ENCODE peak calls at places on chromosomes 7 and 10, in nine cellular contexts. R is AG04450; N is islet precursor cell; Q is HS-5; Z is NCI-H2081; D is sciatic nerve; Y is stimulated activated CD4-positive, alpha-beta T cell treated with anti-CD3 and anti-CD28 coated beads, Interleukin-1b, Interleukin-23, amount 100 ng/mL, for 4 hours; M is endodermal cell; E is NCI-H510A. I is an unnamed sample.

GRCh38 chr10:120336910-120337540 is 120.0 kb upstream of the PLPP4 start:
- DNase-seq in R (no peak), N (peak), Q (no peak), Z (peak), D (peak), Y (peak), M (peak), E (no peak), I (peak)

GRCh38 chr10:124736491-124737136 is 7.6 kb downstream of the FAM53B start:
- DNase-seq in R (peak), N (no peak), Q (no peak), Z (peak), D (peak), Y (no peak), M (peak), E (no peak), I (no peak)

GRCh38 chr10:90665905-90666662 is 191.8 kb downstream of the HTR7 start:
- DNase-seq in R (no peak), N (peak), Q (no peak), Z (no peak), D (no peak), Y (no peak), M (peak), E (no peak), I (no peak)

GRCh38 chr7:100887955-100888481 is 1.5 kb downstream of the UFSP1 start:
- DNase-seq in R (no peak), N (no peak), Q (no peak), Z (no peak), D (no peak), Y (no peak), M (no peak), E (no peak), I (no peak)

GRCh38 chr7:140059288-140060242 is 3.2 kb downstream of the PARP12 start:
- DNase-seq in R (peak), N (no peak), Q (peak), Z (peak), D (no peak), Y (peak), M (no peak), E (no peak), I (no peak)

GRCh38 chr10:76082956-76083355 is 651.5 kb downstream of the LRMDA start:
- DNase-seq in R (no peak), N (peak), Q (peak), Z (no peak), D (no peak), Y (no peak), M (peak), E (no peak), I (no peak)

GRCh38 chr10:61175331-61175730 is 231.3 kb upstream of the RHOBTB1 start:
- DNase-seq in R (no peak), N (no peak), Q (no peak), Z (no peak), D (no peak), Y (no peak), M (no peak), E (no peak), I (no peak)

GRCh38 chr10:6647811-6648526 is 67.9 kb upstream of the PRKCQ start:
- DNase-seq in R (no peak), N (peak), Q (no peak), Z (peak), D (no peak), Y (peak), M (peak), E (no peak), I (no peak)

GRCh38 chr7:92228100-92228499 is 17.6 kb downstream of the KRIT1 start:
- DNase-seq in R (no peak), N (no peak), Q (no peak), Z (no peak), D (no peak), Y (no peak), M (no peak), E (no peak), I (no peak)

GRCh38 chr7:93365341-93365740 is 133.2 kb downstream of the VPS50 start:
- DNase-seq in R (no peak), N (no peak), Q (no peak), Z (no peak), D (no peak), Y (no peak), M (no peak), E (no peak), I (no peak)

GRCh38 chr7:111090834-111091233 is at the start of gene LRRN3:
- DNase-seq in R (no peak), N (peak), Q (no peak), Z (peak), D (no peak), Y (no peak), M (peak), E (peak), I (peak)

GRCh38 chr7:94980418-94981142 is 73.2 kb downstream of the PPP1R9A start:
- DNase-seq in R (no peak), N (no peak), Q (no peak), Z (no peak), D (no peak), Y (no peak), M (no peak), E (no peak), I (no peak)

GRCh38 chr7:37488163-37488759 is 39.6 kb upstream of the ELMO1 start:
- DNase-seq in R (no peak), N (peak), Q (no peak), Z (no peak), D (no peak), Y (no peak), M (peak), E (no peak), I (no peak)

GRCh38 chr10:62724465-62724864 is 80.1 kb upstream of the ADO start:
- DNase-seq in R (no peak), N (no peak), Q (no peak), Z (no peak), D (no peak), Y (no peak), M (no peak), E (no peak), I (no peak)